ENCODE peak calls at places on chromosomes 16 and 17, in four cellular contexts. R is ELR; C is naive thymus-derived CD8-positive, alpha-beta T cell; U is stimulated activated CD4-positive, alpha-beta T cell treated with anti-CD3 and anti-CD28 coated beads, Interleukin-15, amount 100 ng/mL, for 1 hour. B is an unnamed sample.

GRCh38 chr16:57106767-57107166 is 14.4 kb downstream of the CPNE2 start:
- DNase-seq in R (peak; percentile 53), C (no peak), U (no peak), B (no peak)

GRCh38 chr17:49031965-49032928 is 35.1 kb downstream of the IGF2BP1 start:
- DNase-seq in R (peak; percentile 88), U (no peak), C (no peak), B (peak; percentile 69)

GRCh38 chr17:50560185-50560824 is at the start of gene CACNA1G:
- DNase-seq in R (peak; percentile 88), U (peak; percentile 76), C (peak; percentile 81), B (peak; percentile 75)

GRCh38 chr17:47220531-47220999 is 11.4 kb downstream of the MYL4 start:
- DNase-seq in C (no peak), R (no peak), U (no peak), B (no peak)

GRCh38 chr16:84759061-84759460 is 59.3 kb downstream of the USP10 start:
- DNase-seq in C (peak; percentile 26), U (no peak), R (no peak), B (peak; percentile 42)

GRCh38 chr17:81641825-81642489 is 5.0 kb downstream of the TSPAN10 start:
- DNase-seq in U (no peak), R (peak; percentile 92), C (no peak), B (peak; percentile 62)

GRCh38 chr16:27436065-27436464 is 34.1 kb downstream of the IL21R start:
- DNase-seq in U (no peak), R (no peak), C (no peak), B (no peak)

GRCh38 chr16:27511657-27512056 is 38.1 kb downstream of the GTF3C1 start:
- DNase-seq in U (no peak), C (no peak), R (no peak), B (no peak)

GRCh38 chr16:67719778-67720144 is 645 bp upstream of the GFOD2 start:
- DNase-seq in U (no peak), C (no peak), R (peak; percentile 72), B (peak; percentile 70)

GRCh38 chr16:16048904-16049582 is 99.6 kb downstream of the ABCC1 start:
- DNase-seq in C (no peak), R (no peak), U (no peak), B (no peak)

GRCh38 chr17:58330544-58330996 is 2.0 kb upstream of the TSPOAP1 start:
- DNase-seq in U (no peak), R (no peak), C (no peak), B (no peak)

GRCh38 chr17:69654981-69655581 is 240.6 kb downstream of the MAP2K6 start:
- DNase-seq in C (no peak), U (no peak), R (peak; percentile 92), B (peak; percentile 66)

GRCh38 chr17:74519951-74520553 is 11.2 kb downstream of the CD300LB start:
- DNase-seq in R (no peak), C (no peak), U (no peak), B (no peak)

GRCh38 chr16:55491691-55492090 is 12.7 kb downstream of the MMP2 start:
- DNase-seq in U (no peak), C (no peak), R (no peak), B (no peak)

GRCh38 chr16:30532285-30533145 is 2.1 kb downstream of the ZNF747 start:
- DNase-seq in R (no peak), U (no peak), C (no peak), B (no peak)

GRCh38 chr16:81567987-81568748 is 123.6 kb downstream of the CMIP start:
- DNase-seq in U (no peak), R (peak; percentile 76), C (no peak), B (no peak)

GRCh38 chr17:39487946-39488345 is 26.7 kb downstream of the CDK12 start:
- DNase-seq in C (no peak), U (no peak), R (peak; percentile 65), B (no peak)

GRCh38 chr16:53743149-53743566 is 39.2 kb downstream of the FTO start:
- DNase-seq in U (no peak), C (no peak), R (peak; percentile 57), B (no peak)

GRCh38 chr17:11954961-11955360 is 42.3 kb downstream of the ZNF18 start:
- DNase-seq in U (no peak), R (no peak), C (no peak), B (no peak)

GRCh38 chr17:77126519-77126918 is 14.2 kb upstream of the SEC14L1 start:
- DNase-seq in C (no peak), R (no peak), U (no peak), B (no peak)

GRCh38 chr17:82871056-82871775 is 31.4 kb upstream of the ZNF750 start:
- DNase-seq in U (no peak), C (no peak), R (no peak), B (no peak)

GRCh38 chr16:28041615-28042014 is 21.9 kb downstream of the GSG1L start:
- DNase-seq in C (no peak), U (no peak), R (no peak), B (no peak)

GRCh38 chr16:2516391-2517240 is 2.9 kb downstream of the ATP6V0C start:
- DNase-seq in U (no peak), C (no peak), R (peak; percentile 42), B (no peak)

GRCh38 chr16:66926171-66926570 is 836 bp upstream of the RRAD start:
- DNase-seq in R (peak; percentile 24), C (no peak), U (no peak), B (no peak)

GRCh38 chr17:67531291-67531690 is 154.2 kb downstream of the PITPNC1 start:
- DNase-seq in U (no peak), C (no peak), R (no peak), B (no peak)

GRCh38 chr17:55644346-55644745 is 78.3 kb downstream of the TMEM100 start:
- DNase-seq in U (no peak), R (no peak), C (no peak), B (no peak)

GRCh38 chr17:28317965-28318758 is 838 bp upstream of the TMEM97 start:
- DNase-seq in R (no peak), C (no peak), U (no peak), B (no peak)

GRCh38 chr16:75222271-75222783 is 3.5 kb downstream of the CTRB1 start:
- DNase-seq in U (no peak), C (no peak), R (no peak), B (no peak)

GRCh38 chr16:8859913-8860881 is 8.6 kb downstream of the CARHSP1 start:
- DNase-seq in U (no peak), R (peak; percentile 45), C (no peak), B (peak; percentile 40)